ENCODE peak calls at places on chromosome 4, in six cellular contexts. One of them, this sample, is unnamed.

GRCh38 chr4:107220976-107221375 is 184.9 kb upstream of the DKK2 start:
- DNase-seq in tibial artery: no peak
- DNase-seq in ovary: no peak
- DNase-seq in left ventricle myocardium inferior: no peak
- DNase-seq in astrocyte: no peak
- DNase-seq in A549: no peak
- DNase-seq in this sample: no peak

GRCh38 chr4:15533817-15534216 is 64.1 kb downstream of the CC2D2A start:
- DNase-seq in A549: no peak
- DNase-seq in tibial artery: no peak
- DNase-seq in ovary: no peak
- DNase-seq in astrocyte: no peak
- DNase-seq in left ventricle myocardium inferior: no peak
- DNase-seq in this sample: no peak

GRCh38 chr4:1207157-1207470 is 34.7 kb upstream of the SPON2 start:
- DNase-seq in ovary: no peak
- DNase-seq in tibial artery: peak; percentile 62
- DNase-seq in left ventricle myocardium inferior: peak; percentile 16
- DNase-seq in astrocyte: no peak
- DNase-seq in A549: no peak
- DNase-seq in this sample: peak; percentile 66

GRCh38 chr4:110621839-110622751 is 782 bp downstream of the PITX2 start:
- DNase-seq in tibial artery: no peak
- DNase-seq in left ventricle myocardium inferior: no peak
- DNase-seq in A549: no peak
- DNase-seq in ovary: no peak
- DNase-seq in astrocyte: no peak
- DNase-seq in this sample: no peak

GRCh38 chr4:128716325-128716724 is 93.2 kb upstream of the JADE1 start:
- DNase-seq in ovary: no peak
- DNase-seq in tibial artery: peak; percentile 74
- DNase-seq in astrocyte: no peak
- DNase-seq in left ventricle myocardium inferior: no peak
- DNase-seq in A549: no peak
- DNase-seq in this sample: peak; percentile 75

GRCh38 chr4:85486425-85487101 is 11.6 kb downstream of the ARHGAP24 start:
- DNase-seq in tibial artery: no peak
- DNase-seq in astrocyte: peak; percentile 34
- DNase-seq in ovary: no peak
- DNase-seq in A549: peak; percentile 81
- DNase-seq in left ventricle myocardium inferior: no peak
- DNase-seq in this sample: no peak

GRCh38 chr4:101037249-101037648 is 310.1 kb downstream of the PPP3CA start:
- DNase-seq in ovary: no peak
- DNase-seq in astrocyte: no peak
- DNase-seq in A549: no peak
- DNase-seq in tibial artery: no peak
- DNase-seq in left ventricle myocardium inferior: no peak
- DNase-seq in this sample: no peak

GRCh38 chr4:77385124-77385969 is 220.3 kb upstream of the CXCL13 start:
- DNase-seq in astrocyte: peak; percentile 39
- DNase-seq in tibial artery: peak; percentile 75
- DNase-seq in ovary: peak; percentile 40
- DNase-seq in left ventricle myocardium inferior: peak; percentile 22
- DNase-seq in A549: peak; percentile 53
- DNase-seq in this sample: peak; percentile 70

GRCh38 chr4:40149960-40150385 is 46.9 kb upstream of the RHOH start:
- DNase-seq in ovary: no peak
- DNase-seq in left ventricle myocardium inferior: peak; percentile 19
- DNase-seq in astrocyte: peak; percentile 22
- DNase-seq in A549: peak; percentile 83
- DNase-seq in tibial artery: peak; percentile 68
- DNase-seq in this sample: no peak

GRCh38 chr4:184473515-184474260 is 662 bp downstream of the IRF2 start:
- DNase-seq in tibial artery: no peak
- DNase-seq in A549: peak; percentile 21
- DNase-seq in ovary: peak; percentile 59
- DNase-seq in astrocyte: peak; percentile 32
- DNase-seq in left ventricle myocardium inferior: peak; percentile 42
- DNase-seq in this sample: no peak

GRCh38 chr4:108350332-108350731 is 181.6 kb upstream of the LEF1 start:
- DNase-seq in ovary: no peak
- DNase-seq in astrocyte: no peak
- DNase-seq in left ventricle myocardium inferior: no peak
- DNase-seq in A549: no peak
- DNase-seq in tibial artery: no peak
- DNase-seq in this sample: no peak

GRCh38 chr4:182716207-182716606 is 201.0 kb downstream of the DCTD start:
- DNase-seq in tibial artery: no peak
- DNase-seq in left ventricle myocardium inferior: no peak
- DNase-seq in astrocyte: no peak
- DNase-seq in ovary: no peak
- DNase-seq in A549: no peak
- DNase-seq in this sample: no peak

DNA sequence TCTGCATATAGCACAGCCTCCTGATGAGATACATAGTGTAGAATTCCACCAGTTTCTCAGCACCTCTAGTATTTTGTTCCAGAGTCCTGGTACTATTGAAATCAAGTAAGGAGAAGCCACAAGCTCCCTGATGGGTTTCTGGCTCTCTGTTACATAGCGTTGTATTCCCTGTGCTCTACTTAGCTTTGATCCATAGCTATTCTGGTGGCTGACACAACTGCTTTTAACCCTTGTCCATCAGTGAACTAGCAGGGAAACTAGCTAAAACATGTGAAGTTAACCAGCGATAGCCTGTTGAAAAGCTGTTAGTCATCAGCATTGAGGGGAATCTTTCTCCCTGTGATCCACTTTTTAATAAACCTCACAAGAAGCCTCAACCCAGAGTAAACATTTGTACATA is 26.9 kb downstream of the NIPAL1 start:
- DNase-seq in A549: no peak
- DNase-seq in tibial artery: no peak
- DNase-seq in left ventricle myocardium inferior: no peak
- DNase-seq in astrocyte: no peak
- DNase-seq in ovary: no peak
- DNase-seq in this sample: no peak
- H3K4me3 ChIP-seq in A549: no peak overlapping the region
- H3K4me3 ChIP-seq in tibial artery: no peak overlapping the region
- H3K4me3 ChIP-seq in left ventricle myocardium inferior: no peak overlapping the region
- H3K4me3 ChIP-seq in astrocyte: no peak overlapping the region
- H3K4me3 ChIP-seq in ovary: no peak overlapping the region
- H3K4me3 ChIP-seq in this sample: no peak overlapping the region

GRCh38 chr4:141900841-141901240 is 264.5 kb downstream of the IL15 start:
- DNase-seq in A549: no peak
- DNase-seq in astrocyte: no peak
- DNase-seq in left ventricle myocardium inferior: no peak
- DNase-seq in tibial artery: no peak
- DNase-seq in ovary: no peak
- DNase-seq in this sample: no peak

GRCh38 chr4:141909541-141909940 is 273.2 kb downstream of the IL15 start:
- DNase-seq in tibial artery: no peak
- DNase-seq in astrocyte: no peak
- DNase-seq in left ventricle myocardium inferior: no peak
- DNase-seq in ovary: no peak
- DNase-seq in A549: no peak
- DNase-seq in this sample: no peak

GRCh38 chr4:141905751-141906150 is 269.4 kb downstream of the IL15 start:
- DNase-seq in left ventricle myocardium inferior: no peak
- DNase-seq in A549: no peak
- DNase-seq in tibial artery: no peak
- DNase-seq in astrocyte: peak; percentile 81
- DNase-seq in ovary: no peak
- DNase-seq in this sample: no peak
- H3K4me3 ChIP-seq in left ventricle myocardium inferior: no peak overlapping the region
- H3K4me3 ChIP-seq in A549: no peak overlapping the region
- H3K4me3 ChIP-seq in tibial artery: no peak overlapping the region
- H3K4me3 ChIP-seq in astrocyte: no peak overlapping the region
- H3K4me3 ChIP-seq in ovary: no peak overlapping the region
- H3K4me3 ChIP-seq in this sample: no peak overlapping the region

GRCh38 chr4:84483738-84484137 is 15.4 kb downstream of the NKX6-1 start:
- DNase-seq in tibial artery: no peak
- DNase-seq in ovary: no peak
- DNase-seq in A549: no peak
- DNase-seq in astrocyte: no peak
- DNase-seq in left ventricle myocardium inferior: no peak
- DNase-seq in this sample: no peak
- H3K4me3 ChIP-seq in tibial artery: no peak overlapping the region
- H3K4me3 ChIP-seq in ovary: no peak overlapping the region
- H3K4me3 ChIP-seq in A549: no peak overlapping the region
- H3K4me3 ChIP-seq in astrocyte: no peak overlapping the region
- H3K4me3 ChIP-seq in left ventricle myocardium inferior: no peak overlapping the region
- H3K4me3 ChIP-seq in this sample: no peak overlapping the region

GRCh38 chr4:2363951-2364653 is 54.3 kb downstream of the ZFYVE28 start:
- DNase-seq in left ventricle myocardium inferior: no peak
- DNase-seq in astrocyte: no peak
- DNase-seq in A549: no peak
- DNase-seq in tibial artery: peak; percentile 63
- DNase-seq in ovary: peak; percentile 41
- DNase-seq in this sample: peak; percentile 56
- H3K4me3 ChIP-seq in left ventricle myocardium inferior: peak overlapping the region; percentile 64
- H3K4me3 ChIP-seq in astrocyte: peak overlapping the region; percentile 54
- H3K4me3 ChIP-seq in A549: no peak overlapping the region
- H3K4me3 ChIP-seq in tibial artery: peak overlapping the region; percentile 54
- H3K4me3 ChIP-seq in ovary: peak overlapping the region; percentile 49
- H3K4me3 ChIP-seq in this sample: peak overlapping the region; percentile 61

GRCh38 chr4:76198411-76199237 is 15.0 kb downstream of the SCARB2 start:
- DNase-seq in left ventricle myocardium inferior: peak; percentile 46
- DNase-seq in astrocyte: peak; percentile 93
- DNase-seq in tibial artery: peak; percentile 73
- DNase-seq in A549: peak; percentile 12
- DNase-seq in ovary: peak; percentile 71
- DNase-seq in this sample: peak; percentile 94
- H3K4me3 ChIP-seq in left ventricle myocardium inferior: peak overlapping the region; percentile 2
- H3K4me3 ChIP-seq in astrocyte: peak overlapping the region; percentile 34
- H3K4me3 ChIP-seq in tibial artery: no peak overlapping the region
- H3K4me3 ChIP-seq in A549: no peak overlapping the region
- H3K4me3 ChIP-seq in ovary: no peak overlapping the region
- H3K4me3 ChIP-seq in this sample: no peak overlapping the region